ENCODE peak calls at places on chromosomes 16 and 17, in six cellular contexts. One of them, this sample, is unnamed.
A peak's percentile ranks its signal among the peaks of the same experiment; 100 is the strongest.

GRCh38 chr17:29722411-29723198 is 99.9 kb upstream of the CORO6 start:
- DNase-seq in astrocyte: no peak
- DNase-seq in OCI-LY7: peak; percentile 95
- DNase-seq in K562: peak; percentile 68
- DNase-seq in IMR-90: peak; percentile 73
- DNase-seq in HCT116: no peak
- DNase-seq in this sample: no peak

GRCh38 chr17:17913695-17914332 is 58.4 kb downstream of the TOM1L2 start:
- DNase-seq in IMR-90: peak; percentile 90
- DNase-seq in K562: peak; percentile 91
- DNase-seq in OCI-LY7: peak; percentile 21
- DNase-seq in astrocyte: peak; percentile 84
- DNase-seq in HCT116: peak; percentile 82
- DNase-seq in this sample: peak; percentile 37

GRCh38 chr16:85928411-85928820 is 29.5 kb downstream of the IRF8 start:
- DNase-seq in K562: no peak
- DNase-seq in IMR-90: peak; percentile 10
- DNase-seq in OCI-LY7: no peak
- DNase-seq in astrocyte: no peak
- DNase-seq in HCT116: no peak
- DNase-seq in this sample: no peak

GRCh38 chr17:44308865-44309264 is 464 bp downstream of the RUNDC3A start:
- DNase-seq in IMR-90: no peak
- DNase-seq in K562: no peak
- DNase-seq in astrocyte: no peak
- DNase-seq in OCI-LY7: no peak
- DNase-seq in HCT116: no peak
- DNase-seq in this sample: no peak

GRCh38 chr17:70047619-70048018 is 27.4 kb upstream of the KCNJ16 start:
- DNase-seq in astrocyte: no peak
- DNase-seq in HCT116: no peak
- DNase-seq in IMR-90: no peak
- DNase-seq in K562: no peak
- DNase-seq in OCI-LY7: no peak
- DNase-seq in this sample: no peak

GRCh38 chr16:8859913-8860881 is 8.6 kb downstream of the CARHSP1 start:
- DNase-seq in K562: no peak
- DNase-seq in IMR-90: peak; percentile 79
- DNase-seq in HCT116: no peak
- DNase-seq in OCI-LY7: no peak
- DNase-seq in astrocyte: peak; percentile 41
- DNase-seq in this sample: no peak

GRCh38 chr17:40099627-40100418 is 566 bp downstream of the NR1D1 start:
- DNase-seq in HCT116: no peak
- DNase-seq in K562: no peak
- DNase-seq in IMR-90: no peak
- DNase-seq in OCI-LY7: no peak
- DNase-seq in astrocyte: no peak
- DNase-seq in this sample: no peak

GRCh38 chr17:8629371-8630226 is 926 bp downstream of the MYH10 start:
- DNase-seq in IMR-90: no peak
- DNase-seq in HCT116: no peak
- DNase-seq in OCI-LY7: peak; percentile 26
- DNase-seq in astrocyte: no peak
- DNase-seq in K562: peak; percentile 78
- DNase-seq in this sample: peak; percentile 67

GRCh38 chr16:1420111-1420539 is 422 bp downstream of the UQCC4 start:
- DNase-seq in astrocyte: no peak
- DNase-seq in IMR-90: no peak
- DNase-seq in K562: peak; percentile 42
- DNase-seq in OCI-LY7: no peak
- DNase-seq in HCT116: no peak
- DNase-seq in this sample: no peak

GRCh38 chr17:80129006-80129565 is 17.8 kb downstream of the EIF4A3 start:
- DNase-seq in OCI-LY7: no peak
- DNase-seq in K562: no peak
- DNase-seq in IMR-90: no peak
- DNase-seq in HCT116: no peak
- DNase-seq in astrocyte: no peak
- DNase-seq in this sample: no peak

GRCh38 chr17:79657036-79657435 is 46.2 kb upstream of the RBFOX3 start:
- DNase-seq in HCT116: no peak
- DNase-seq in K562: no peak
- DNase-seq in IMR-90: no peak
- DNase-seq in OCI-LY7: no peak
- DNase-seq in astrocyte: no peak
- DNase-seq in this sample: no peak

GRCh38 chr17:9020096-9020823 is 1.1 kb upstream of the NTN1 start:
- DNase-seq in OCI-LY7: no peak
- DNase-seq in K562: no peak
- DNase-seq in astrocyte: no peak
- DNase-seq in HCT116: no peak
- DNase-seq in IMR-90: no peak
- DNase-seq in this sample: no peak

GRCh38 chr16:64983983-64984382 is 137.9 kb downstream of the CDH11 start:
- DNase-seq in HCT116: no peak
- DNase-seq in astrocyte: peak; percentile 80
- DNase-seq in OCI-LY7: peak; percentile 43
- DNase-seq in K562: peak; percentile 5
- DNase-seq in IMR-90: peak; percentile 89
- DNase-seq in this sample: peak; percentile 74

GRCh38 chr17:66426397-66427033 is 124.1 kb downstream of the PRKCA start:
- DNase-seq in HCT116: peak; percentile 31
- DNase-seq in astrocyte: no peak
- DNase-seq in OCI-LY7: peak; percentile 41
- DNase-seq in IMR-90: peak; percentile 14
- DNase-seq in K562: peak; percentile 56
- DNase-seq in this sample: no peak

GRCh38 chr16:57235128-57236092 is 9.6 kb upstream of the ARL2BP start:
- DNase-seq in IMR-90: peak; percentile 87
- DNase-seq in astrocyte: peak; percentile 63
- DNase-seq in OCI-LY7: peak; percentile 72
- DNase-seq in K562: peak; percentile 64
- DNase-seq in HCT116: no peak
- DNase-seq in this sample: no peak

GRCh38 chr16:14436410-14436955 is 193.6 kb downstream of the PARN start:
- DNase-seq in HCT116: no peak
- DNase-seq in astrocyte: no peak
- DNase-seq in OCI-LY7: no peak
- DNase-seq in IMR-90: no peak
- DNase-seq in K562: no peak
- DNase-seq in this sample: no peak

GRCh38 chr16:84487358-84487757 is 17.1 kb downstream of the MEAK7 start:
- DNase-seq in astrocyte: no peak
- DNase-seq in OCI-LY7: no peak
- DNase-seq in IMR-90: no peak
- DNase-seq in HCT116: no peak
- DNase-seq in K562: no peak
- DNase-seq in this sample: no peak

GRCh38 chr17:36188891-36189306 is 7.7 kb downstream of the CCL3L1 start:
- DNase-seq in OCI-LY7: peak; percentile 43
- DNase-seq in HCT116: no peak
- DNase-seq in K562: no peak
- DNase-seq in IMR-90: no peak
- DNase-seq in astrocyte: no peak
- DNase-seq in this sample: no peak

GRCh38 chr17:82365586-82366295 is 5.8 kb upstream of the UTS2R start:
- DNase-seq in K562: no peak
- DNase-seq in OCI-LY7: no peak
- DNase-seq in astrocyte: no peak
- DNase-seq in IMR-90: no peak
- DNase-seq in HCT116: no peak
- DNase-seq in this sample: no peak

GRCh38 chr16:1884155-1884760 is 12.3 kb upstream of the MEIOB start:
- DNase-seq in astrocyte: no peak
- DNase-seq in HCT116: peak; percentile 48
- DNase-seq in K562: peak; percentile 50
- DNase-seq in OCI-LY7: peak; percentile 15
- DNase-seq in IMR-90: no peak
- DNase-seq in this sample: no peak

GRCh38 chr17:16443390-16444257 is 28.3 kb downstream of the TRPV2 start:
- DNase-seq in astrocyte: no peak
- DNase-seq in OCI-LY7: no peak
- DNase-seq in IMR-90: no peak
- DNase-seq in K562: no peak
- DNase-seq in HCT116: no peak
- DNase-seq in this sample: no peak

GRCh38 chr17:49360796-49361128 is 1.3 kb downstream of the ZNF652 start:
- DNase-seq in K562: no peak
- DNase-seq in astrocyte: no peak
- DNase-seq in IMR-90: peak; percentile 21
- DNase-seq in HCT116: no peak
- DNase-seq in OCI-LY7: no peak
- DNase-seq in this sample: peak; percentile 53

GRCh38 chr17:43952724-43953666 is 745 bp downstream of the PYY start:
- DNase-seq in K562: peak; percentile 46
- DNase-seq in astrocyte: no peak
- DNase-seq in HCT116: no peak
- DNase-seq in OCI-LY7: no peak
- DNase-seq in IMR-90: no peak
- DNase-seq in this sample: peak; percentile 93

GRCh38 chr17:35765086-35765710 is 4.5 kb downstream of the C17orf50 start:
- DNase-seq in OCI-LY7: no peak
- DNase-seq in IMR-90: no peak
- DNase-seq in astrocyte: no peak
- DNase-seq in K562: no peak
- DNase-seq in HCT116: no peak
- DNase-seq in this sample: peak; percentile 48

GRCh38 chr17:915416-916201 is 64.0 kb downstream of the NXN start:
- DNase-seq in astrocyte: peak; percentile 77
- DNase-seq in K562: no peak
- DNase-seq in OCI-LY7: no peak
- DNase-seq in IMR-90: no peak
- DNase-seq in HCT116: no peak
- DNase-seq in this sample: peak; percentile 49

GRCh38 chr16:88992351-88993005 is 15.5 kb upstream of the CBFA2T3 start:
- DNase-seq in K562: peak; percentile 99
- DNase-seq in HCT116: no peak
- DNase-seq in astrocyte: no peak
- DNase-seq in OCI-LY7: peak; percentile 87
- DNase-seq in IMR-90: no peak
- DNase-seq in this sample: no peak

GRCh38 chr16:56667581-56668571 is at the start of gene MT1G:
- DNase-seq in K562: no peak
- DNase-seq in IMR-90: no peak
- DNase-seq in HCT116: no peak
- DNase-seq in astrocyte: no peak
- DNase-seq in OCI-LY7: no peak
- DNase-seq in this sample: no peak

GRCh38 chr16:58768145-58768544 is 34.0 kb upstream of the GOT2 start:
- DNase-seq in HCT116: no peak
- DNase-seq in astrocyte: no peak
- DNase-seq in K562: no peak
- DNase-seq in OCI-LY7: no peak
- DNase-seq in IMR-90: no peak
- DNase-seq in this sample: no peak

GRCh38 chr17:77734371-77735050 is 224.0 kb upstream of the TNRC6C start:
- DNase-seq in OCI-LY7: no peak
- DNase-seq in K562: peak; percentile 48
- DNase-seq in HCT116: no peak
- DNase-seq in IMR-90: peak; percentile 16
- DNase-seq in astrocyte: peak; percentile 23
- DNase-seq in this sample: peak; percentile 76
- H3K9me3 ChIP-seq in OCI-LY7: peaks cover 20% of the 10 kb centered on the region
- H3K9me3 ChIP-seq in K562: no peaks in the 10 kb centered on the region
- H3K9me3 ChIP-seq in HCT116: peaks cover 5% of the 10 kb centered on the region
- H3K9me3 ChIP-seq in IMR-90: peaks cover 2% of the 10 kb centered on the region
- H3K9me3 ChIP-seq in astrocyte: peaks cover 11% of the 10 kb centered on the region
- H3K9me3 ChIP-seq in this sample: peaks cover 13% of the 10 kb centered on the region

GRCh38 chr17:3800362-3801042 is 486 bp downstream of the ITGAE start:
- DNase-seq in HCT116: no peak
- DNase-seq in OCI-LY7: no peak
- DNase-seq in IMR-90: no peak
- DNase-seq in K562: no peak
- DNase-seq in astrocyte: no peak
- DNase-seq in this sample: no peak

GRCh38 chr17:3802461-3803307 is 1.7 kb upstream of the ITGAE start:
- DNase-seq in OCI-LY7: no peak
- DNase-seq in IMR-90: peak; percentile 90
- DNase-seq in HCT116: no peak
- DNase-seq in astrocyte: peak; percentile 94
- DNase-seq in K562: no peak
- DNase-seq in this sample: no peak

GRCh38 chr17:3801792-3802191 is 804 bp upstream of the ITGAE start:
- DNase-seq in HCT116: no peak
- DNase-seq in OCI-LY7: no peak
- DNase-seq in K562: no peak
- DNase-seq in astrocyte: no peak
- DNase-seq in IMR-90: no peak
- DNase-seq in this sample: no peak

GRCh38 chr17:3799181-3799627 is 1.8 kb downstream of the ITGAE start:
- DNase-seq in IMR-90: no peak
- DNase-seq in astrocyte: no peak
- DNase-seq in K562: no peak
- DNase-seq in OCI-LY7: no peak
- DNase-seq in HCT116: no peak
- DNase-seq in this sample: peak; percentile 43

GRCh38 chr17:3801043-3801746 is at the start of gene ITGAE:
- DNase-seq in OCI-LY7: no peak
- DNase-seq in K562: no peak
- DNase-seq in HCT116: no peak
- DNase-seq in astrocyte: no peak
- DNase-seq in IMR-90: no peak
- DNase-seq in this sample: no peak
- H3K4me2 ChIP-seq in OCI-LY7: no peak within 1 kb of the TSS
- H3K4me2 ChIP-seq in K562: no peak within 1 kb of the TSS
- H3K4me2 ChIP-seq in HCT116: no peak within 1 kb of the TSS
- H3K4me2 ChIP-seq in astrocyte: peak within 1 kb of the TSS; percentile 69
- H3K4me2 ChIP-seq in IMR-90: no peak within 1 kb of the TSS
- H3K4me2 ChIP-seq in this sample: no peak within 1 kb of the TSS

DNA sequence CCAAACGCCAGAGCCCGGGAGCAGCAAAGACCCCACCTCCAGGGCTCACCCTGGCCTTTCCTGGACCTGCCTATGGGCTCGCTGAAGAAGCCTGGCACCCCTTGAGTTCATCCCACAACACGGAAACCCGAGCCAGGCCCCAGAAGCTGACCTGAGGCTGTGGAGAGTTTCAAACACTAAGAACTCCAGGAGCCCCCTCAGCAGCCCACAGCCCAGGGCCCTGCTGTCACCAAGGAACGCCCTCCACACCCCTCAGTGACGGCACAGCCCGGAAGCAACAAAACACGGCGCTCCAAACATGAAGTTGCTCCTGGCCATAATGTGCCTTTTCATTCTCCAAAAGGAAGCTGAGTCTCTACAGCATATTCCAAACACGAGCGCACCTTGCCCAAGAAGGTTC is 9.2 kb downstream of the SLC38A10 start:
- DNase-seq in OCI-LY7: no peak
- DNase-seq in HCT116: no peak
- DNase-seq in IMR-90: no peak
- DNase-seq in astrocyte: no peak
- DNase-seq in K562: no peak
- DNase-seq in this sample: no peak
- H3K4me3 ChIP-seq in OCI-LY7: no peak overlapping the region
- H3K4me3 ChIP-seq in HCT116: no peak overlapping the region
- H3K4me3 ChIP-seq in IMR-90: no peak overlapping the region
- H3K4me3 ChIP-seq in astrocyte: no peak overlapping the region
- H3K4me3 ChIP-seq in K562: peak overlapping the region; percentile 22
- H3K4me3 ChIP-seq in this sample: no peak overlapping the region

GRCh38 chr16:68265078-68265925 is 976 bp downstream of the SLC7A6 start:
- DNase-seq in HCT116: peak; percentile 68
- DNase-seq in astrocyte: peak; percentile 65
- DNase-seq in OCI-LY7: peak; percentile 54
- DNase-seq in K562: peak; percentile 83
- DNase-seq in IMR-90: peak; percentile 69
- DNase-seq in this sample: peak; percentile 50
- H3K9me3 ChIP-seq in HCT116: no peaks in the 10 kb centered on the region
- H3K9me3 ChIP-seq in astrocyte: no peaks in the 10 kb centered on the region
- H3K9me3 ChIP-seq in OCI-LY7: no peaks in the 10 kb centered on the region
- H3K9me3 ChIP-seq in K562: no peaks in the 10 kb centered on the region
- H3K9me3 ChIP-seq in IMR-90: no peaks in the 10 kb centered on the region
- H3K9me3 ChIP-seq in this sample: no peaks in the 10 kb centered on the region

This sample was measured in neural progenitor cell.